ENCODE peak calls at places on chromosomes 11 and 22, in seven cellular contexts. Y is neural progenitor cell, U is mammary epithelial cell, V is GM23248, A is endothelial cell of umbilical vein, F is keratinocyte, H is K562. S is an unnamed sample.

GRCh38 chr11:30585892-30586250 is 282 bp downstream of the MPPED2 start:
- DNase-seq in Y (peak), U (no peak), V (peak), A (no peak), F (no peak), H (no peak), S (peak)

GRCh38 chr22:39332441-39333064 is 13.1 kb upstream of the RPL3 start:
- DNase-seq in Y (no peak), U (no peak), V (peak), A (peak), F (no peak), H (no peak), S (no peak)

GRCh38 chr22:49062155-49063039 is 765.3 kb downstream of the BRD1 start:
- DNase-seq in Y (no peak), U (no peak), V (no peak), A (no peak), F (no peak), H (no peak), S (no peak)

GRCh38 chr11:126497581-126498109 is 142.2 kb downstream of the ST3GAL4 start:
- DNase-seq in Y (no peak), U (no peak), V (peak), A (no peak), F (no peak), H (no peak), S (no peak)

GRCh38 chr22:43449205-43449830 is 37.5 kb downstream of the MPPED1 start:
- DNase-seq in Y (peak), U (no peak), V (no peak), A (no peak), F (no peak), H (peak), S (no peak)

GRCh38 chr11:83070878-83071640 is 638 bp downstream of the RAB30 start:
- DNase-seq in Y (peak), U (no peak), V (peak), A (no peak), F (no peak), H (peak), S (peak)

GRCh38 chr11:11937957-11938356 is 70.5 kb downstream of the DKK3 start:
- DNase-seq in Y (no peak), U (no peak), V (peak), A (no peak), F (no peak), H (no peak), S (no peak)

GRCh38 chr11:119567667-119568582 is 145.0 kb upstream of the THY1 start:
- DNase-seq in Y (no peak), U (peak), V (peak), A (no peak), F (no peak), H (no peak), S (peak)

GRCh38 chr22:18968011-18968749 is 32.1 kb upstream of the PRODH start:
- DNase-seq in Y (peak), U (no peak), V (peak), A (no peak), F (no peak), H (peak), S (peak)

GRCh38 chr22:48065852-48066251 is 1303.4 kb downstream of the TBC1D22A start:
- DNase-seq in Y (no peak), U (no peak), V (no peak), A (no peak), F (no peak), H (no peak), S (no peak)

GRCh38 chr11:9047986-9048522 is 43.3 kb downstream of the SCUBE2 start:
- DNase-seq in Y (peak), U (no peak), V (peak), A (no peak), F (no peak), H (no peak), S (peak)

GRCh38 chr22:41197808-41198585 is 7.1 kb upstream of the L3MBTL2 start:
- DNase-seq in Y (peak), U (no peak), V (peak), A (peak), F (no peak), H (peak), S (peak)

GRCh38 chr11:17740649-17741235 is 6.2 kb downstream of the KCNC1 start:
- DNase-seq in Y (no peak), U (no peak), V (no peak), A (no peak), F (no peak), H (no peak), S (no peak)

GRCh38 chr11:107562647-107563208 is 2.8 kb downstream of the ALKBH8 start:
- DNase-seq in Y (no peak), U (peak), V (peak), A (peak), F (peak), H (no peak), S (no peak)

GRCh38 chr22:46725096-46725495 is 13.0 kb downstream of the CERK start:
- DNase-seq in Y (no peak), U (no peak), V (no peak), A (no peak), F (no peak), H (no peak), S (no peak)

GRCh38 chr11:69130586-69131566 is 24.9 kb upstream of the SMIM38 start:
- DNase-seq in Y (no peak), U (no peak), V (no peak), A (no peak), F (no peak), H (no peak), S (no peak)

GRCh38 chr11:22479133-22479690 is 141.0 kb downstream of the SLC17A6 start:
- DNase-seq in Y (no peak), U (no peak), V (peak), A (no peak), F (no peak), H (no peak), S (no peak)

GRCh38 chr11:124865902-124866851 is 945 bp downstream of the ROBO3 start:
- DNase-seq in Y (peak), U (no peak), V (peak), A (peak), F (no peak), H (peak), S (peak)

GRCh38 chr11:71076525-71077304 is 175.7 kb downstream of the SHANK2 start:
- DNase-seq in Y (no peak), U (no peak), V (no peak), A (no peak), F (no peak), H (no peak), S (no peak)

GRCh38 chr11:68503792-68504191 is 43.2 kb downstream of the PPP6R3 start:
- DNase-seq in Y (no peak), U (no peak), V (no peak), A (no peak), F (no peak), H (no peak), S (no peak)

GRCh38 chr11:70928854-70929598 is 323.4 kb downstream of the SHANK2 start:
- DNase-seq in Y (no peak), U (no peak), V (no peak), A (no peak), F (no peak), H (no peak), S (no peak)

GRCh38 chr11:32890843-32891656 is 1.6 kb upstream of the QSER1 start:
- DNase-seq in Y (peak), U (no peak), V (no peak), A (no peak), F (no peak), H (no peak), S (no peak)

GRCh38 chr22:28978158-28978557 is 83.5 kb downstream of the C22orf31 start:
- DNase-seq in Y (no peak), U (peak), V (peak), A (no peak), F (no peak), H (no peak), S (no peak)

GRCh38 chr11:14373941-14374646 is 15.1 kb upstream of the RRAS2 start:
- DNase-seq in Y (no peak), U (peak), V (peak), A (peak), F (no peak), H (no peak), S (no peak)

GRCh38 chr22:33697640-33698039 is 222.6 kb downstream of the LARGE1 start:
- DNase-seq in Y (no peak), U (no peak), V (peak), A (no peak), F (no peak), H (no peak), S (no peak)

GRCh38 chr11:64796047-64796756 is 6.8 kb downstream of the MAP4K2 start:
- DNase-seq in Y (no peak), U (no peak), V (no peak), A (no peak), F (no peak), H (no peak), S (no peak)

GRCh38 chr22:44381761-44382454 is 69.2 kb upstream of the SHISAL1 start:
- DNase-seq in Y (peak), U (no peak), V (no peak), A (no peak), F (no peak), H (no peak), S (no peak)

GRCh38 chr11:117997436-117998200 is 11.4 kb downstream of the IL10RA start:
- DNase-seq in Y (no peak), U (no peak), V (no peak), A (no peak), F (no peak), H (no peak), S (no peak)

GRCh38 chr22:46573781-46574437 is 36.5 kb upstream of the CELSR1 start:
- DNase-seq in Y (peak), U (no peak), V (no peak), A (no peak), F (no peak), H (no peak), S (no peak)

GRCh38 chr22:36180038-36180880 is 19.7 kb upstream of the APOL3 start:
- DNase-seq in Y (peak), U (peak), V (peak), A (peak), F (peak), H (peak), S (peak)

GRCh38 chr11:47264119-47264915 is 5.6 kb upstream of the MADD start:
- DNase-seq in Y (no peak), U (no peak), V (no peak), A (no peak), F (no peak), H (no peak), S (no peak)

GRCh38 chr11:127806486-127806885 is 780.9 kb downstream of the ETS1 start:
- DNase-seq in Y (no peak), U (no peak), V (no peak), A (no peak), F (no peak), H (no peak), S (peak)

GRCh38 chr11:22624742-22625447 is 728 bp downstream of the FANCF start:
- DNase-seq in Y (peak), U (peak), V (peak), A (peak), F (peak), H (peak), S (peak)

GRCh38 chr11:9003573-9004309 is at the start of gene NRIP3:
- DNase-seq in Y (peak), U (peak), V (peak), A (peak), F (no peak), H (peak), S (peak)

GRCh38 chr11:79189604-79190003 is 251.2 kb downstream of the TENM4 start:
- DNase-seq in Y (no peak), U (no peak), V (no peak), A (no peak), F (no peak), H (no peak), S (no peak)
- TF ChIP-seq EZH2 in Y (no peak), U (no peak), V (no peak), A (no peak), F (no peak), H (no peak), S (no peak)

GRCh38 chr11:121810291-121810690 is 305.7 kb downstream of the BLID start:
- DNase-seq in Y (no peak), U (peak), V (peak), A (no peak), F (no peak), H (no peak), S (no peak)
- H2AFZ ChIP-seq in Y (peak), U (no peak), V (peak), A (no peak), F (no peak), H (no peak), S (peak)

GRCh38 chr11:35981581-35981980 is 37.7 kb downstream of the LDLRAD3 start:
- DNase-seq in Y (no peak), U (no peak), V (no peak), A (peak), F (no peak), H (no peak), S (no peak)
- H3K4me2 ChIP-seq in Y (no peak), U (no peak), V (no peak), A (no peak), F (no peak), H (no peak), S (no peak)

GRCh38 chr11:104918113-104918824 is 20.0 kb upstream of the CASP12 start:
- DNase-seq in Y (no peak), U (peak), V (peak), A (peak), F (no peak), H (no peak), S (no peak)

GRCh38 chr11:104917259-104918112 is 19.2 kb upstream of the CASP12 start:
- DNase-seq in Y (no peak), U (no peak), V (no peak), A (peak), F (no peak), H (no peak), S (no peak)

GRCh38 chr11:104912102-104912501 is 13.8 kb upstream of the CASP12 start:
- DNase-seq in Y (no peak), U (no peak), V (no peak), A (no peak), F (no peak), H (no peak), S (no peak)

GRCh38 chr11:104916442-104916841 is 18.2 kb upstream of the CASP12 start:
- DNase-seq in Y (no peak), U (no peak), V (peak), A (peak), F (no peak), H (no peak), S (no peak)
- TF ChIP-seq EZH2 in Y (no peak), U (no peak), V (no peak), A (no peak), F (no peak), H (no peak), S (no peak)

DNA sequence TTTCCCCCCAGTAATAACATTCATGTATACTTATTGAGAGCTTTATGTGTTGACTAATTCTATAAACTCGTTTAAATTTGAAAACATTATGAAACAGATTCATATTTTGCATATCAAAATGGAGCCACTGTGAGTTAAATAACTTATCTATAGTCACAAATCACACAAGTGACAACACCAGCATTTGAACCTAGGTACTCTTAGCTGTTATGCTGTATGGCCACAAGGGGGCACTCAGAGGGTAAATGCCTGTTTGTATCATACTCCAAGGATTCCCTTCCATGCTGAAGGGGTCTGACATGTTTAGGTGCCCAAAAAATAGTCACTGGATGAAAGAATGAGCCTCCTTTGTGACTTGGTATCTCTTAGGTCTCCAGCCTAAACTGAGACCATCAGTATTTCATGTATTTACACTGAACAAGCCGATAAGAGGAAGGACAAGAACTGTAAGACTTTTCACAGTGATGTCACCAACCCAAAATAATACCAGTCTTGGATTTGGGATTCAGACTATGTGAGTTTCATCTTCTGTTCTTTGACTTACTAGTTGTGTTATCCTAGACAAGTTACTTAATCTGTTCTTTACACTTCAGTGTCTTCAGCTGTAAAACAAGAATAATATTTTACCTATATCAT is 12.2 kb upstream of the OR52D1 start:
- DNase-seq in Y (peak), U (peak), V (peak), A (peak), F (peak), H (peak), S (peak)
- H2AFZ ChIP-seq in Y (no peak), U (no peak), V (no peak), A (no peak), F (no peak), H (no peak), S (no peak)

DNA sequence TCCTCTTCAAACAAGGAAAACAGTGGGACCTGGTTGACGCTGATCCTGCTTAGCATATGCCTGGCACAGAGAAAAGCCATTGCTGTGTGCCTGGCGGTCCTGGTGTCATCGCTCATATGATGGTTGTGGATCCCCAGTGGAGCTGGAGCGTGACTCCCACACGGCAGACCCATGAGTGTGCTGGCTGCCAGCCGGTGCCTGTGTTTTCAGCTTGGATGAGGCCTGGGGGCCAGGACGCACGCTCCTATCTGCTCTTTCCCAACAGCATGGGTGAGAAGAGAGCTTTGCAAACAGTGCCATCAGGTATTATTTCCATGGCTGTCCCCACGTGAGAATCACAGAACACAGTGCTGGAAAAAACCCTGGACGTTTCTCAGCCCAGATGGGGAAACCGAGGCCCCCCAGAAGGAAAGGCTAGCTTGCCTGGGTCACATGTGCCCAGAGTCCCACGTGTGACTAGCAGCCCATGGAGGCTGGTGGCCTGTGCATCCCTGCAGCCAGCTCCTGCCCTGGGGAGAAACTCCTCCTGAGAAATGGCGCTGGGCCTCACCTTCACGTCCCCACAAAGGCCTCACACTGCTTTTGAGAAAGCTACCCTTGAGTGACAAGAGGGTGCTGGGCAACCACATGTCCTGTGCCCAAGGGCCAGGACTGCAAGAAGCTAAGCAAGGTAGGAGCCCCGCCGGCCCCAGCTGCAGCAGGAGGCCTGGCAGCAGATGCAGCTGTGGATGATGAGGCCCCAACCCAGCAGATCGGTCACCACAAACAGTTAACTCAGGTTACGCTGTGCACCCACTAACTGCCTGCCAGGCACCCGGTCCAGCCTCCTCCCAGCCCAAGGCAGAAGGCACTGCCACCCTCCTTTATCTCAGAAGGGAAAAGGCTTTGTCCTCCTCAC is 4.2 kb downstream of the CDKN1C start:
- DNase-seq in Y (no peak), U (no peak), V (no peak), A (no peak), F (no peak), H (no peak), S (no peak)
- H3K4me2 ChIP-seq in Y (peak), U (no peak), V (no peak), A (no peak), F (no peak), H (no peak), S (peak)

S was measured in hepatocyte.